ENCODE peak calls at places on chromosome 5, in seven cellular contexts. F, B, N, S, D, G and V are unnamed samples.

GRCh38 chr5:42894057-42894456 is 82.4 kb upstream of the SELENOP start:
- DNase-seq in F (peak), B (no peak), N (no peak), S (no peak), D (no peak), G (no peak), V (no peak)

GRCh38 chr5:150625831-150626746 is 14.4 kb upstream of the SYNPO start:
- DNase-seq in F (no peak), B (no peak), N (peak), S (no peak), D (no peak), G (no peak), V (no peak)

GRCh38 chr5:115535479-115536035 is 9.0 kb downstream of the FEM1C start:
- DNase-seq in F (no peak), B (no peak), N (no peak), S (no peak), D (no peak), G (no peak), V (no peak)

GRCh38 chr5:43063731-43064171 is 23.6 kb upstream of the ANXA2R start:
- DNase-seq in F (no peak), B (no peak), N (no peak), S (no peak), D (no peak), G (peak), V (no peak)

GRCh38 chr5:141747152-141747640 is 65.2 kb upstream of the ARAP3 start:
- DNase-seq in F (peak), B (peak), N (no peak), S (no peak), D (no peak), G (peak), V (no peak)

GRCh38 chr5:108876451-108876850 is 128.8 kb downstream of the FER start:
- DNase-seq in F (no peak), B (no peak), N (no peak), S (no peak), D (no peak), G (no peak), V (no peak)

GRCh38 chr5:75009559-75010230 is 42.7 kb downstream of the GCNT4 start:
- DNase-seq in F (no peak), B (no peak), N (no peak), S (no peak), D (no peak), G (no peak), V (no peak)

GRCh38 chr5:132549586-132549985 is 6.3 kb upstream of the IL5 start:
- DNase-seq in F (no peak), B (no peak), N (no peak), S (no peak), D (no peak), G (no peak), V (no peak)

GRCh38 chr5:153883829-153884228 is 154.9 kb downstream of the FAM114A2 start:
- DNase-seq in F (no peak), B (no peak), N (no peak), S (no peak), D (no peak), G (no peak), V (no peak)

GRCh38 chr5:153885166-153885565 is 153.5 kb downstream of the FAM114A2 start:
- DNase-seq in F (no peak), B (no peak), N (no peak), S (no peak), D (no peak), G (no peak), V (no peak)

GRCh38 chr5:153881687-153882086 is 157.0 kb downstream of the FAM114A2 start:
- DNase-seq in F (no peak), B (no peak), N (no peak), S (no peak), D (no peak), G (no peak), V (no peak)

GRCh38 chr5:153884266-153884957 is 154.3 kb downstream of the FAM114A2 start:
- DNase-seq in F (no peak), B (no peak), N (no peak), S (no peak), D (no peak), G (no peak), V (no peak)

GRCh38 chr5:153880094-153880493 is 158.6 kb downstream of the FAM114A2 start:
- DNase-seq in F (no peak), B (no peak), N (no peak), S (no peak), D (no peak), G (no peak), V (no peak)
- TF ChIP-seq TAF1 in F (no peak), B (no peak), N (no peak), S (no peak), D (no peak), G (no peak), V (no peak)

GRCh38 chr5:37830348-37830747 is 9.5 kb downstream of the GDNF start:
- DNase-seq in F (no peak), B (no peak), N (no peak), S (no peak), D (no peak), G (no peak), V (no peak)
- TF ChIP-seq TAF1 in F (no peak), B (no peak), N (no peak), S (no peak), D (no peak), G (no peak), V (no peak)

DNA sequence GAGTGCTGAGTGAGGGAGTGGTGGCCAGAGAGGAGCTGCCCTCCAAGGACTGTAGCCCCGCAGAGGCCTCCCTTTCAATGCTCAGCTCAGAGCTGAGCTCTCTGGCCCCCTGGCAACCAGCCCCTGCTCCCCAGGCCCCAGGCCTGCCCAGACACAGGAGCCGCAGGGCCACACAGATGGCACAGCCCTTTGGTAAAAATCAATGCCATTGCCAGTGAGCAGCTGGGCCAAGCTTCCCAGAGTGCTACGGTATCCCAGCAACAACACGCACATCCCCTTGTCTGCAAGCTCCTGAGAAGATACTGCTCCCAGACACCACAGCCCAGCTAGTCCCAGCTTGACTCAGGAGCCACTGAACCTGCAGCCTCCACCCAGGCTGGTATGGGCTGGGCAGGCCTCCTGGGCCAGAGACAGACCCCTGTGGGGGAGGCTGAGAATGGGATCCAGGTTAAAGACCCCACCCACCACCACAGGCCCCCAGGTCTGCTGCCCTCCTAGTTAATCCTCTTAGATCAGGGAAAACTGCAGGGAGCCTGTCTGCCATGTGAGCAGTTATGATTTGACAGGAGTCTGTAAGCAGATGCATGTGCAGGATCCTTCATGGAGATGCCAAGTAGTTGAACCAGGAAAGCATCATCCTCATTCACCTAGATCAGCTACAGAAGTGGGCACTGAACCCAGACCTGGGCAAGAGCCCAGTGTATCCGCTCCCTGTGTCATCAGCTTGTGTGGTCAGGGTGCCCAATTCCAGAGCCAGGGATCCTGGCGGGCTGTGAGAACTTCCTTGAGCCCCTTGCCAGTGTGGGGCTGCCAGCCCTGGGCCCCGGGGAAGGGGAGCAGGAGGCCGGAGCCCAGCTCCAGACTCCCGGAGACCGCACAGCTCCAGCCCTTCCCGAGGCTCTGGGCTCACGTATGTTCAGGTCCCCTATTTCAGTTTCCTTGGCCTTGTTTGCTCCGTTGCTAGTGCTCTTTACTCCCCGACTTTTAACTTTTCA is 26.7 kb upstream of the ADAMTS2 start:
- DNase-seq in F (no peak), B (peak), N (no peak), S (no peak), D (no peak), G (no peak), V (no peak)
- TF ChIP-seq TAF1 in F (no peak), B (no peak), N (no peak), S (no peak), D (no peak), G (no peak), V (no peak)

GRCh38 chr5:93890657-93891056 is 149.3 kb upstream of the POU5F2 start:
- DNase-seq in F (no peak), B (no peak), N (no peak), S (no peak), D (no peak), G (no peak), V (no peak)
- TF ChIP-seq TAF1 in F (no peak), B (no peak), N (no peak), S (no peak), D (no peak), G (no peak), V (no peak)